ENCODE peak calls at places on chromosomes 6 and 20, in ten cellular contexts. W is RWPE1, T is B cell, C is HFFc6, P is bronchial epithelial cell, D is WTC11, I is stomach, N is IMR-90, J is MM.1S, S is chondrocyte. F is an unnamed sample.

GRCh38 chr20:2986466-2986865 is 57.0 kb upstream of the GNRH2 start:
- DNase-seq in W (no peak), T (no peak), C (no peak), P (peak), D (no peak), I (no peak), N (peak), J (no peak), S (no peak), F (peak)

GRCh38 chr6:44052419-44053011 is 74.7 kb downstream of the MRPL14 start:
- DNase-seq in W (no peak), T (no peak), C (peak), P (no peak), D (peak), I (no peak), N (peak), J (no peak), S (peak), F (peak)

GRCh38 chr6:149045404-149045803 is 272.1 kb upstream of the TAB2 start:
- DNase-seq in W (no peak), T (no peak), C (no peak), P (no peak), D (no peak), I (no peak), N (no peak), J (no peak), S (no peak), F (no peak)

GRCh38 chr6:4055420-4056041 is 23.4 kb downstream of the FAM217A start:
- DNase-seq in W (peak), T (peak), C (peak), P (peak), D (no peak), I (peak), N (peak), J (peak), S (no peak), F (peak)

GRCh38 chr6:132400641-132401119 is 595 bp downstream of the MOXD1 start:
- DNase-seq in W (no peak), T (no peak), C (no peak), P (no peak), D (peak), I (no peak), N (no peak), J (no peak), S (peak), F (no peak)

GRCh38 chr6:42937548-42938427 is 8.5 kb downstream of the CNPY3 start:
- DNase-seq in W (no peak), T (no peak), C (no peak), P (peak), D (no peak), I (no peak), N (no peak), J (no peak), S (no peak), F (no peak)

GRCh38 chr20:57275334-57275733 is 8.9 kb upstream of the BMP7 start:
- DNase-seq in W (no peak), T (no peak), C (no peak), P (no peak), D (no peak), I (no peak), N (no peak), J (no peak), S (no peak), F (no peak)

GRCh38 chr6:18823782-18824386 is 436.7 kb downstream of the RNF144B start:
- DNase-seq in W (no peak), T (peak), C (peak), P (peak), D (peak), I (no peak), N (peak), J (peak), S (no peak), F (peak)

GRCh38 chr20:47950557-47951283 is 165.4 kb upstream of the SULF2 start:
- DNase-seq in W (no peak), T (no peak), C (no peak), P (no peak), D (no peak), I (no peak), N (no peak), J (no peak), S (no peak), F (peak)

GRCh38 chr6:97850458-97851218 is 567.6 kb upstream of the MMS22L start:
- DNase-seq in W (peak), T (no peak), C (no peak), P (peak), D (no peak), I (no peak), N (no peak), J (no peak), S (no peak), F (peak)

GRCh38 chr20:58515240-58516212 is at the start of gene APCDD1L:
- DNase-seq in W (peak), T (no peak), C (peak), P (peak), D (no peak), I (no peak), N (peak), J (no peak), S (no peak), F (peak)

GRCh38 chr20:58870293-58871014 is 17.9 kb downstream of the GNAS start:
- DNase-seq in W (peak), T (peak), C (peak), P (peak), D (peak), I (peak), N (peak), J (peak), S (no peak), F (peak)

GRCh38 chr6:41187924-41188886 is 12.7 kb downstream of the TREML2 start:
- DNase-seq in W (no peak), T (no peak), C (no peak), P (no peak), D (no peak), I (no peak), N (no peak), J (no peak), S (no peak), F (no peak)

GRCh38 chr6:41191569-41191968 is 9.4 kb downstream of the TREML2 start:
- DNase-seq in W (no peak), T (peak), C (no peak), P (no peak), D (peak), I (no peak), N (no peak), J (no peak), S (no peak), F (peak)

GRCh38 chr6:41189968-41190367 is 11.0 kb downstream of the TREML2 start:
- DNase-seq in W (no peak), T (no peak), C (no peak), P (peak), D (no peak), I (no peak), N (no peak), J (no peak), S (no peak), F (no peak)

GRCh38 chr6:41193171-41193734 is 7.7 kb downstream of the TREML2 start:
- DNase-seq in W (no peak), T (no peak), C (no peak), P (no peak), D (no peak), I (no peak), N (no peak), J (no peak), S (no peak), F (no peak)

GRCh38 chr6:41190791-41191190 is 10.2 kb downstream of the TREML2 start:
- DNase-seq in W (no peak), T (no peak), C (no peak), P (no peak), D (no peak), I (no peak), N (no peak), J (no peak), S (no peak), F (peak)
- TF ChIP-seq CTCF in W (no peak), T (no peak), C (no peak), P (no peak), D (no peak), I (no peak), N (no peak), J (peak), S (no peak), F (no peak)

GRCh38 chr6:70289299-70289698 is 13.6 kb downstream of the COL9A1 start:
- DNase-seq in W (no peak), T (no peak), C (no peak), P (no peak), D (no peak), I (no peak), N (no peak), J (no peak), S (no peak), F (no peak)
- TF ChIP-seq CTCF in W (no peak), T (no peak), C (peak), P (no peak), D (no peak), I (no peak), N (peak), J (no peak), S (peak), F (peak)

GRCh38 chr20:10314198-10314597 is 95.6 kb downstream of the SNAP25 start:
- DNase-seq in W (no peak), T (no peak), C (no peak), P (no peak), D (no peak), I (no peak), N (peak), J (no peak), S (no peak), F (peak)

GRCh38 chr20:10315138-10315537 is 96.5 kb downstream of the SNAP25 start:
- DNase-seq in W (no peak), T (no peak), C (no peak), P (no peak), D (no peak), I (no peak), N (no peak), J (no peak), S (no peak), F (no peak)

GRCh38 chr20:10318625-10319024 is 100.0 kb downstream of the SNAP25 start:
- DNase-seq in W (no peak), T (no peak), C (no peak), P (no peak), D (no peak), I (no peak), N (no peak), J (no peak), S (no peak), F (no peak)

GRCh38 chr20:10313701-10314100 is 95.1 kb downstream of the SNAP25 start:
- DNase-seq in W (no peak), T (no peak), C (no peak), P (no peak), D (no peak), I (no peak), N (peak), J (no peak), S (no peak), F (no peak)

GRCh38 chr20:10316582-10316981 is 98.0 kb downstream of the SNAP25 start:
- DNase-seq in W (no peak), T (no peak), C (no peak), P (no peak), D (no peak), I (no peak), N (no peak), J (peak), S (no peak), F (no peak)
- TF ChIP-seq CTCF in W (no peak), T (no peak), C (peak), P (no peak), D (no peak), I (no peak), N (no peak), J (peak), S (peak), F (peak)

GRCh38 chr6:165976705-165977104 is 190.9 kb downstream of the TBXT start:
- DNase-seq in W (no peak), T (no peak), C (no peak), P (no peak), D (no peak), I (no peak), N (no peak), J (no peak), S (no peak), F (no peak)
- TF ChIP-seq CTCF in W (no peak), T (no peak), C (no peak), P (no peak), D (no peak), I (no peak), N (no peak), J (no peak), S (no peak), F (no peak)

GRCh38 chr20:25179439-25180089 is 15.9 kb upstream of the ENTPD6 start:
- DNase-seq in W (no peak), T (no peak), C (no peak), P (no peak), D (no peak), I (no peak), N (no peak), J (no peak), S (no peak), F (no peak)
- TF ChIP-seq CTCF in W (peak), T (no peak), C (peak), P (no peak), D (no peak), I (no peak), N (no peak), J (no peak), S (peak), F (no peak)

GRCh38 chr6:112081569-112081968 is 5.7 kb downstream of the TUBE1 start:
- DNase-seq in W (no peak), T (no peak), C (no peak), P (no peak), D (no peak), I (no peak), N (no peak), J (no peak), S (no peak), F (no peak)

GRCh38 chr6:112087916-112088315 is 525 bp downstream of the FAM229B start:
- DNase-seq in W (no peak), T (no peak), C (no peak), P (no peak), D (no peak), I (no peak), N (peak), J (no peak), S (no peak), F (peak)

GRCh38 chr6:112087136-112087908 is at the start of the genes FAM229B and TUBE1:
- DNase-seq in W (peak), T (peak), C (peak), P (peak), D (peak), I (peak), N (peak), J (peak), S (peak), F (peak)

GRCh38 chr6:112085666-112086065 is 1.6 kb downstream of the TUBE1 start:
- DNase-seq in W (no peak), T (no peak), C (no peak), P (no peak), D (no peak), I (no peak), N (no peak), J (no peak), S (no peak), F (peak)

DNA sequence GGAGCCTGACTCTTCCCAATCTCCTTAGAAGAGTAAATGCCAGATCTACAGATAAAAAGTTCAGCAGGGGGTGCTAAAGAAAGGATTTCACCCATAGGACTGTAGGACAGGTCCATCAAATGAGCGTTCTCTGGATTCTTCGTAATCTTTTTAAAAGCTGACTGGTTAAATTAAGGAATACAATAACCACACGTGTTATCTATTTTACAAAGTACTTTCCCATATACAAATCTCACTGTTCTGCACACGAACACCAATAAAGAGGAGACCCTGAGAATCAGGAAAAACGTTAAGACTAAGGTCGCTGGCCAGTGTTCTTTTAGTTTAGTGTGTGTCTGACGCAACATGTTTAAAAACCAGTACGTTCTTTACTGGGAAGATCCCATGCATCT is 542 bp downstream of the TUBE1 start:
- DNase-seq in W (peak), T (peak), C (peak), P (peak), D (no peak), I (no peak), N (peak), J (peak), S (no peak), F (peak)
- TF ChIP-seq CTCF in W (peak), T (peak), C (peak), P (peak), D (no peak), I (no peak), N (peak), J (peak), S (peak), F (peak)

F was measured in fibroblast of mammary gland.